ENCODE peak calls at places on chromosome 17, in seven cellular contexts. Z, G, J, C, Q, P and Y are unnamed samples.

GRCh38 chr17:78774956-78775571 is 7.0 kb downstream of the CYTH1 start:
- DNase-seq in Z (no peak), Q (no peak), C (no peak), P (no peak), G (no peak), J (no peak), Y (no peak)

GRCh38 chr17:62778990-62779681 is 29.0 kb downstream of the MARCHF10 start:
- DNase-seq in Q (no peak), Z (no peak), G (peak), P (no peak), C (peak), J (peak), Y (no peak)

GRCh38 chr17:7167832-7168231 is 11.3 kb downstream of the ASGR1 start:
- DNase-seq in J (no peak), Q (no peak), C (peak), G (no peak), P (no peak), Z (no peak), Y (no peak)

GRCh38 chr17:82788206-82789001 is 36.5 kb downstream of the TBCD start:
- DNase-seq in Q (no peak), Z (no peak), C (no peak), G (no peak), J (no peak), P (no peak), Y (no peak)

GRCh38 chr17:28335959-28336871 is 654 bp downstream of the TNFAIP1 start:
- DNase-seq in P (no peak), Q (no peak), J (peak), Z (peak), G (peak), C (peak), Y (peak)

GRCh38 chr17:55609737-55610201 is 98.5 kb upstream of the SMIM36 start:
- DNase-seq in J (no peak), G (no peak), Q (no peak), Z (no peak), P (no peak), C (no peak), Y (no peak)

GRCh38 chr17:69492410-69493071 is 78.0 kb downstream of the MAP2K6 start:
- DNase-seq in G (peak), Z (no peak), P (peak), C (no peak), J (peak), Q (no peak), Y (no peak)

GRCh38 chr17:65160507-65160906 is 23.3 kb downstream of the RGS9 start:
- DNase-seq in P (no peak), J (no peak), G (no peak), C (no peak), Z (no peak), Q (no peak), Y (no peak)

GRCh38 chr17:66275651-66276050 is 26.8 kb upstream of the PRKCA start:
- DNase-seq in P (no peak), C (peak), Z (no peak), J (no peak), G (peak), Q (no peak), Y (peak)

GRCh38 chr17:82750241-82750905 is 1.5 kb upstream of the TBCD start:
- DNase-seq in J (no peak), P (no peak), Z (no peak), G (no peak), Q (no peak), C (no peak), Y (no peak)

GRCh38 chr17:44935116-44935515 is 12.5 kb downstream of the KIF18B start:
- DNase-seq in P (no peak), J (peak), Z (no peak), G (no peak), Q (no peak), C (no peak), Y (no peak)

GRCh38 chr17:17077861-17078732 is 35.8 kb downstream of the MPRIP start:
- DNase-seq in Z (no peak), Q (no peak), C (peak), G (no peak), J (no peak), P (no peak), Y (no peak)

DNA sequence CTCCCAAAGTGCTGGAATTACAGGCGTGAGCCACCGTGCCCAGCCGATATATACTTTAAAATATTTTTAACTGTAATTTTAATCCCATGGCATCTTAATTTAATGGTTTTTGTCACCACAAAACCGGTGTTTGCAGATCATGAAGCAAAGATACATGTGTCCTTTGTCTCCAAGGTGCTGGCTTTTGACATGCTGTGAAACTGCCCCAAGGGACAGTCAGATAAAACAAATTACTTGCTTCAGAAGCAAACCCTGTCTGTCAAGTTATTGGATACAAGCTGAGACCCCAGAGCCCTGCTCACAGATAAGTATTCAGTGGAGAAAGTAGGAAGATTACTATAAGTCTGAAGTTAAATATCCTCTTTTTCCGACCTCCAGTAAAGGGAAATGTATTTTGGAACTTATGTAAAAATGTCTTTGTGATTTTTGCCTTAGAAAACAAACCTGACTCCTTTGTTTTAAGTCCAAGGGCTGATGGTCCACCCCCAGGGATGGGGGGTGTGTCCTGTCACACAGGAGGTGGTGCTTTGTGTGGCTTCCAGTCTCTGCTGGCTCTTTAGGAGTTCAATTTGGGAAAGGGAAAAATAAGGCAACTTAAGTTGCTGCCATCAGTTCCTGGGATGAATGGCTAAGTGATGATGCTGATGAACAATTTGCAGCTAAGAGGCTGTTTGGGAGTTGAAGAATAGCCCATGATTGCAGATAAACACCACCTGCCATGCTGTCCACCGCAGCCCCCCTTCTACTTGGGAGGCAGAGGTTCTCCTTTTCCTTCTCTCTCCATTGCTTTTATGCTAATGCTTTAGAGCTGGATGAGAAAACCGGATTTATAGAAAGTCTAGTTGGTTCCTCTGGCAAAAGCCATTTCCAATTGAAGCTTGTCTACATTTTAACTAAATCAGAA is 40.1 kb downstream of the ARL4D start:
- DNase-seq in P (no peak), C (no peak), Z (no peak), J (no peak), G (no peak), Q (no peak), Y (no peak)
- TF ChIP-seq JUND in P (no peak), C (no peak), Z (no peak), J (no peak), G (no peak), Q (no peak), Y (peak)

GRCh38 chr17:49224997-49225337 is 5.6 kb downstream of the PHOSPHO1 start:
- DNase-seq in G (no peak), C (no peak), P (no peak), J (no peak), Q (no peak), Z (no peak), Y (no peak)

GRCh38 chr17:49223168-49223516 is 7.4 kb downstream of the PHOSPHO1 start:
- DNase-seq in J (no peak), P (no peak), Z (no peak), Q (no peak), C (no peak), G (no peak), Y (no peak)

GRCh38 chr17:49224198-49224996 is 6.2 kb downstream of the PHOSPHO1 start:
- DNase-seq in C (no peak), P (no peak), J (peak), Z (no peak), G (no peak), Q (no peak), Y (no peak)

GRCh38 chr17:49225554-49226236 is 4.9 kb downstream of the PHOSPHO1 start:
- DNase-seq in J (no peak), G (no peak), Z (no peak), C (no peak), Q (no peak), P (no peak), Y (no peak)

GRCh38 chr17:49223517-49224197 is 6.9 kb downstream of the PHOSPHO1 start:
- DNase-seq in P (no peak), Z (peak), Q (no peak), J (peak), C (no peak), G (peak), Y (peak)
- TF ChIP-seq JUND in P (no peak), Z (no peak), Q (no peak), J (no peak), C (no peak), G (no peak), Y (no peak)

GRCh38 chr17:59848385-59848668 is 44.4 kb downstream of the TUBD1 start:
- DNase-seq in Q (no peak), C (no peak), Z (no peak), J (no peak), G (no peak), P (no peak), Y (no peak)

GRCh38 chr17:59846391-59847165 is 46.2 kb downstream of the TUBD1 start:
- DNase-seq in C (peak), J (no peak), Z (peak), G (peak), P (no peak), Q (peak), Y (peak)

GRCh38 chr17:59842901-59843652 is 49.7 kb downstream of the TUBD1 start:
- DNase-seq in G (peak), J (no peak), P (no peak), Z (peak), Q (peak), C (peak), Y (no peak)

GRCh38 chr17:59844884-59845594 is 47.7 kb downstream of the TUBD1 start:
- DNase-seq in J (no peak), Q (no peak), G (no peak), P (no peak), Z (no peak), C (no peak), Y (peak)

GRCh38 chr17:59845595-59846390 is 47.0 kb downstream of the TUBD1 start:
- DNase-seq in C (peak), P (no peak), Q (no peak), J (no peak), Z (peak), G (peak), Y (peak)
- TF ChIP-seq JUND in C (no peak), P (no peak), Q (no peak), J (peak), Z (no peak), G (no peak), Y (peak)

GRCh38 chr17:42422958-42423712 is at the start of gene CAVIN1:
- DNase-seq in Q (no peak), C (peak), P (peak), J (peak), G (peak), Z (peak), Y (peak)
- TF ChIP-seq JUND in Q (no peak), C (no peak), P (no peak), J (peak), G (no peak), Z (peak), Y (no peak)

GRCh38 chr17:4233668-4234258 is 30.0 kb downstream of the ANKFY1 start:
- DNase-seq in Q (no peak), J (no peak), C (no peak), P (no peak), Z (no peak), G (no peak), Y (no peak)

GRCh38 chr17:4230142-4230541 is 33.6 kb downstream of the ANKFY1 start:
- DNase-seq in G (peak), C (no peak), J (no peak), Q (no peak), P (no peak), Z (no peak), Y (peak)

GRCh38 chr17:4229627-4230026 is 34.2 kb downstream of the ANKFY1 start:
- DNase-seq in P (no peak), G (no peak), Z (no peak), J (no peak), C (no peak), Q (no peak), Y (no peak)

GRCh38 chr17:4234406-4234805 is 29.4 kb downstream of the ANKFY1 start:
- DNase-seq in G (no peak), P (no peak), Q (no peak), C (no peak), Z (no peak), J (no peak), Y (no peak)

DNA sequence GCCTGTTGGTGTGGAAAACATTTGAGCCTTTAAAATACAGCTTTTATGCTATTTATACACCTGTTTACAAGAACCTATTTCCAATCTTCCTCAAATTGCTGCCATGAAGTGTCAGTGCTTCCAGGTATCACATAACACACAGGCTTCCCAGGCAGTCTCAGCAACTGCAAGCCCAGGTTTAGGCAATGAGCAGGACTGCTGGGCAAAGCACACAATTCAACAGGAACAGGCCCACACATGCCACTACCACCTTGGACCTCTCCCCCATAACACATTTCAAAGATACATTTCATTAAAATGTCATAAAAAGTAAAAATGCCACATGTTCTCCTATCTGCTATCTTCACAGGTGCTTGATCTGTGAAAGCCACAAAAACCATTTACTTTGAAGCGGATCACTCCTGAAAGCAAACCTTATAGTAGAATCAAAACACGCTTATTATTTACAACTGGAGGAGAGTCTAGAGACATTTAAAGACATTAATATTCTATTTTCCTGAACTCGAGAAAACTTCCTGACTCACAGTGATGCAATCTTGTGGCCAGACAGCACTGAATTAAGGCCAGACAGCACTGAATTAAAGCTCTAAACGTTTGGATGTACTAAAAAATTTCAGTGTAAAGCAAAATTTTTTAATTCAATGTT is 31.5 kb downstream of the ANKFY1 start:
- DNase-seq in G (no peak), C (no peak), Z (no peak), J (no peak), Q (no peak), P (no peak), Y (no peak)
- TF ChIP-seq JUND in G (no peak), C (no peak), Z (no peak), J (peak), Q (no peak), P (no peak), Y (no peak)

GRCh38 chr17:58455491-58455890 is 32.7 kb downstream of the HSF5 start:
- DNase-seq in P (no peak), G (no peak), J (no peak), C (no peak), Q (no peak), Z (no peak), Y (no peak)

GRCh38 chr17:58447039-58447975 is 30.0 kb upstream of the RNF43 start:
- DNase-seq in J (peak), P (peak), G (peak), Q (peak), Z (peak), C (peak), Y (peak)

GRCh38 chr17:58452738-58453137 is 35.4 kb upstream of the RNF43 start:
- DNase-seq in J (no peak), G (no peak), P (no peak), Z (no peak), C (no peak), Q (no peak), Y (no peak)
- TF ChIP-seq JUND in J (no peak), G (no peak), P (no peak), Z (peak), C (no peak), Q (no peak), Y (no peak)